ENCODE peak calls at places on chromosomes 16 and 17, in ten cellular contexts. K is MCF 10A; H is pancreas; O is tibial artery; A is hippocampal formation; D is effector memory CD8-positive, alpha-beta T cell; F is stimulated activated CD8-positive, alpha-beta memory T cell treated with anti-CD3 and anti-CD28 coated beads, Interleukin-15, amount 100 ng/mL, for 48 hours; T is GM12892; Q is esophagus muscularis mucosa; N is neural crest cell. I is an unnamed sample.

GRCh38 chr17:66673668-66674276 is 161.1 kb upstream of the CACNG5 start:
- DNase-seq in K (peak; percentile 83), H (no peak), O (no peak), A (peak; percentile 73), D (peak; percentile 50), F (no peak), T (no peak), Q (no peak), N (peak; percentile 55), I (peak; percentile 54)

GRCh38 chr17:42809250-42809649 is 10.6 kb downstream of the CNTD1 start:
- DNase-seq in K (peak; percentile 82), H (peak; percentile 43), O (peak; percentile 57), A (peak; percentile 30), D (no peak), F (no peak), T (no peak), Q (no peak), N (no peak), I (peak; percentile 73)

GRCh38 chr16:72502654-72503005 is 330.7 kb upstream of the PMFBP1 start:
- DNase-seq in K (no peak), H (no peak), O (no peak), A (no peak), D (no peak), F (no peak), T (no peak), Q (no peak), N (no peak), I (no peak)

GRCh38 chr16:79164378-79164720 is 436.2 kb downstream of the MAF start:
- DNase-seq in K (no peak), H (no peak), O (no peak), A (no peak), D (no peak), F (no peak), T (no peak), Q (no peak), N (no peak), I (no peak)

GRCh38 chr16:11354733-11355574 is 9.7 kb downstream of the RMI2 start:
- DNase-seq in K (no peak), H (no peak), O (no peak), A (no peak), D (peak; percentile 74), F (peak; percentile 85), T (peak; percentile 55), Q (no peak), N (no peak), I (no peak)

GRCh38 chr16:2288701-2289100 is 20.8 kb upstream of the RNPS1 start:
- DNase-seq in K (no peak), H (no peak), O (no peak), A (no peak), D (no peak), F (no peak), T (no peak), Q (no peak), N (no peak), I (no peak)

GRCh38 chr16:53743149-53743566 is 39.2 kb downstream of the FTO start:
- DNase-seq in K (peak; percentile 66), H (no peak), O (no peak), A (no peak), D (no peak), F (no peak), T (no peak), Q (no peak), N (no peak), I (no peak)

GRCh38 chr16:66402166-66402565 is 24.9 kb upstream of the BEAN1 start:
- DNase-seq in K (no peak), H (no peak), O (no peak), A (no peak), D (no peak), F (no peak), T (no peak), Q (no peak), N (no peak), I (no peak)

GRCh38 chr16:68643847-68644246 is 1.3 kb upstream of the CDH3 start:
- DNase-seq in K (no peak), H (no peak), O (no peak), A (no peak), D (no peak), F (no peak), T (no peak), Q (no peak), N (no peak), I (no peak)

I was measured in RWPE1.